ENCODE peak calls at places on chromosomes 1 and 21, in ten cellular contexts. Z is foreskin keratinocyte, N is endodermal cell, J is MM.1S, T is brain microvascular endothelial cell, O is astrocyte, U is lower lobe of right lung, F is WERI-Rb-1, A is RWPE1, Y is heart right ventricle. C is an unnamed sample.

GRCh38 chr1:23609971-23610370 is 50.7 kb upstream of the ID3 start:
- DNase-seq in Z (no peak), N (no peak), J (no peak), T (no peak), O (no peak), U (no peak), F (no peak), A (no peak), Y (no peak), C (no peak)

GRCh38 chr1:3530086-3530930 is 75.8 kb downstream of the ARHGEF16 start:
- DNase-seq in Z (peak), N (peak), J (no peak), T (no peak), O (no peak), U (no peak), F (peak), A (peak), Y (no peak), C (no peak)

GRCh38 chr1:208219659-208220282 is 24.4 kb downstream of the PLXNA2 start:
- DNase-seq in Z (peak), N (peak), J (no peak), T (peak), O (peak), U (peak), F (no peak), A (peak), Y (peak), C (no peak)

GRCh38 chr1:244391761-244392160 is 59.9 kb downstream of the ADSS2 start:
- DNase-seq in Z (peak), N (no peak), J (no peak), T (no peak), O (peak), U (no peak), F (no peak), A (peak), Y (no peak), C (no peak)

GRCh38 chr1:216430744-216431143 is 7.5 kb upstream of the USH2A start:
- DNase-seq in Z (no peak), N (no peak), J (no peak), T (no peak), O (no peak), U (no peak), F (no peak), A (no peak), Y (no peak), C (no peak)

GRCh38 chr1:108140177-108140576 is 60.0 kb downstream of the SLC25A24 start:
- DNase-seq in Z (no peak), N (no peak), J (no peak), T (no peak), O (no peak), U (no peak), F (no peak), A (no peak), Y (no peak), C (no peak)

GRCh38 chr1:152506899-152507498 is 3.6 kb upstream of the LCE5A start:
- DNase-seq in Z (peak), N (no peak), J (no peak), T (no peak), O (no peak), U (no peak), F (no peak), A (peak), Y (no peak), C (peak)

GRCh38 chr1:196317535-196318522 is 290.4 kb downstream of the KCNT2 start:
- DNase-seq in Z (peak), N (peak), J (peak), T (peak), O (peak), U (no peak), F (peak), A (peak), Y (no peak), C (no peak)

GRCh38 chr21:32888971-32889370 is 117.4 kb upstream of the PAXBP1 start:
- DNase-seq in Z (no peak), N (no peak), J (no peak), T (no peak), O (peak), U (no peak), F (no peak), A (no peak), Y (no peak), C (no peak)

GRCh38 chr1:7644906-7645750 is 126.0 kb upstream of the VAMP3 start:
- DNase-seq in Z (no peak), N (no peak), J (peak), T (no peak), O (no peak), U (peak), F (peak), A (peak), Y (peak), C (no peak)

GRCh38 chr1:203173566-203173965 is 2.1 kb downstream of the MYBPH start:
- DNase-seq in Z (no peak), N (no peak), J (no peak), T (no peak), O (no peak), U (no peak), F (peak), A (no peak), Y (no peak), C (no peak)

GRCh38 chr1:10208537-10208936 is 1.8 kb upstream of the KIF1B start:
- DNase-seq in Z (no peak), N (no peak), J (no peak), T (no peak), O (no peak), U (peak), F (no peak), A (no peak), Y (no peak), C (no peak)

GRCh38 chr1:212413902-212414327 is 771 bp downstream of the PACC1 start:
- DNase-seq in Z (peak), N (no peak), J (no peak), T (no peak), O (no peak), U (no peak), F (no peak), A (peak), Y (no peak), C (no peak)

GRCh38 chr1:203703586-203703985 is 61.4 kb upstream of the LAX1 start:
- DNase-seq in Z (no peak), N (no peak), J (no peak), T (no peak), O (no peak), U (no peak), F (no peak), A (no peak), Y (no peak), C (no peak)

GRCh38 chr21:32319012-32319411 is 20.4 kb downstream of the MRAP start:
- DNase-seq in Z (no peak), N (peak), J (no peak), T (no peak), O (no peak), U (no peak), F (no peak), A (no peak), Y (no peak), C (no peak)

GRCh38 chr1:223714849-223715709 is 2.7 kb downstream of the CAPN2 start:
- DNase-seq in Z (peak), N (peak), J (no peak), T (peak), O (peak), U (peak), F (peak), A (peak), Y (no peak), C (peak)

GRCh38 chr1:16189003-16189402 is 23.4 kb downstream of the ARHGEF19 start:
- DNase-seq in Z (peak), N (no peak), J (no peak), T (no peak), O (no peak), U (no peak), F (no peak), A (peak), Y (no peak), C (no peak)

GRCh38 chr1:22053018-22053860 is 730 bp downstream of the CDC42 start:
- DNase-seq in Z (peak), N (peak), J (peak), T (peak), O (peak), U (peak), F (peak), A (no peak), Y (peak), C (no peak)

GRCh38 chr1:7783178-7783711 is 846 bp upstream of the PER3 start:
- DNase-seq in Z (no peak), N (peak), J (peak), T (peak), O (peak), U (peak), F (peak), A (peak), Y (peak), C (no peak)

GRCh38 chr1:221543529-221544120 is 198.3 kb downstream of the DUSP10 start:
- DNase-seq in Z (peak), N (peak), J (no peak), T (peak), O (peak), U (no peak), F (no peak), A (peak), Y (no peak), C (no peak)

GRCh38 chr1:85184245-85184644 is 16.6 kb downstream of the SYDE2 start:
- DNase-seq in Z (no peak), N (no peak), J (no peak), T (no peak), O (no peak), U (no peak), F (no peak), A (no peak), Y (no peak), C (no peak)

GRCh38 chr1:201696217-201696761 is 132.7 kb upstream of the IPO9 start:
- DNase-seq in Z (peak), N (no peak), J (no peak), T (peak), O (peak), U (no peak), F (peak), A (peak), Y (peak), C (no peak)

GRCh38 chr1:204869097-204869496 is 1.6 kb upstream of the NFASC start:
- DNase-seq in Z (no peak), N (no peak), J (no peak), T (no peak), O (no peak), U (no peak), F (no peak), A (no peak), Y (no peak), C (no peak)

GRCh38 chr1:66599899-66600737 is 66.2 kb downstream of the SGIP1 start:
- DNase-seq in Z (no peak), N (no peak), J (no peak), T (no peak), O (no peak), U (no peak), F (no peak), A (no peak), Y (no peak), C (no peak)

GRCh38 chr1:15617874-15618684 is 821 bp downstream of the DDI2 start:
- DNase-seq in Z (peak), N (peak), J (peak), T (no peak), O (no peak), U (peak), F (peak), A (no peak), Y (no peak), C (peak)

GRCh38 chr1:51520700-51521248 is 1.7 kb upstream of the EPS15 start:
- DNase-seq in Z (peak), N (no peak), J (no peak), T (no peak), O (no peak), U (no peak), F (no peak), A (no peak), Y (no peak), C (no peak)

GRCh38 chr1:227169322-227169721 is 149.0 kb downstream of the CDC42BPA start:
- DNase-seq in Z (no peak), N (no peak), J (no peak), T (no peak), O (no peak), U (no peak), F (no peak), A (no peak), Y (no peak), C (no peak)

GRCh38 chr1:218101409-218101808 is 183.7 kb upstream of the RRP15 start:
- DNase-seq in Z (no peak), N (no peak), J (no peak), T (no peak), O (no peak), U (no peak), F (no peak), A (no peak), Y (no peak), C (no peak)

GRCh38 chr1:104636581-104636980 is 886.9 kb downstream of the AMY1C start:
- DNase-seq in Z (peak), N (no peak), J (no peak), T (no peak), O (no peak), U (no peak), F (no peak), A (peak), Y (no peak), C (no peak)

GRCh38 chr1:160797861-160798273 is 1.9 kb downstream of the LY9 start:
- DNase-seq in Z (peak), N (no peak), J (peak), T (no peak), O (no peak), U (no peak), F (no peak), A (no peak), Y (no peak), C (peak)

GRCh38 chr1:236307437-236307836 is 25.7 kb upstream of the ERO1B start:
- DNase-seq in Z (no peak), N (no peak), J (no peak), T (no peak), O (no peak), U (no peak), F (no peak), A (no peak), Y (no peak), C (no peak)

GRCh38 chr1:89198081-89198480 is 661 bp downstream of the GBP4 start:
- DNase-seq in Z (no peak), N (peak), J (no peak), T (no peak), O (no peak), U (no peak), F (no peak), A (no peak), Y (no peak), C (no peak)

GRCh38 chr21:43923391-43923790 is 58.4 kb downstream of the AGPAT3 start:
- DNase-seq in Z (no peak), N (no peak), J (no peak), T (no peak), O (no peak), U (no peak), F (no peak), A (no peak), Y (no peak), C (no peak)

GRCh38 chr1:205512059-205513045 is 7.9 kb downstream of the CDK18 start:
- DNase-seq in Z (no peak), N (no peak), J (no peak), T (no peak), O (peak), U (no peak), F (no peak), A (no peak), Y (peak), C (no peak)

GRCh38 chr1:93997756-93998155 is 88.5 kb upstream of the GCLM start:
- DNase-seq in Z (no peak), N (no peak), J (no peak), T (no peak), O (no peak), U (no peak), F (no peak), A (no peak), Y (no peak), C (no peak)

GRCh38 chr1:9816199-9816598 is 7.6 kb downstream of the CLSTN1 start:
- DNase-seq in Z (no peak), N (no peak), J (no peak), T (no peak), O (no peak), U (no peak), F (no peak), A (no peak), Y (no peak), C (no peak)

GRCh38 chr1:54465351-54465811 is 59.2 kb upstream of the SSBP3 start:
- DNase-seq in Z (no peak), N (no peak), J (no peak), T (no peak), O (no peak), U (no peak), F (no peak), A (no peak), Y (no peak), C (no peak)

GRCh38 chr1:54464477-54465146 is 58.4 kb upstream of the SSBP3 start:
- DNase-seq in Z (no peak), N (peak), J (peak), T (no peak), O (peak), U (no peak), F (no peak), A (no peak), Y (no peak), C (no peak)

GRCh38 chr1:54463259-54464030 is 57.3 kb upstream of the SSBP3 start:
- DNase-seq in Z (no peak), N (no peak), J (no peak), T (no peak), O (no peak), U (no peak), F (no peak), A (no peak), Y (no peak), C (no peak)

GRCh38 chr1:54462597-54463258 is 56.5 kb upstream of the SSBP3 start:
- DNase-seq in Z (no peak), N (no peak), J (no peak), T (no peak), O (no peak), U (no peak), F (no peak), A (no peak), Y (no peak), C (no peak)

GRCh38 chr1:54464031-54464476 is 57.9 kb upstream of the SSBP3 start:
- DNase-seq in Z (no peak), N (no peak), J (no peak), T (no peak), O (no peak), U (no peak), F (no peak), A (no peak), Y (no peak), C (no peak)
- H3K27ac ChIP-seq in Z (no peak), N (no peak), J (no peak), T (no peak), O (no peak), U (no peak), F (no peak), A (no peak), Y (peak), C (no peak)

GRCh38 chr21:35321322-35322200 is 272.5 kb upstream of the RUNX1 start:
- DNase-seq in Z (no peak), N (no peak), J (no peak), T (no peak), O (no peak), U (no peak), F (no peak), A (no peak), Y (no peak), C (no peak)

GRCh38 chr21:35324372-35325220 is 275.5 kb upstream of the RUNX1 start:
- DNase-seq in Z (peak), N (no peak), J (no peak), T (peak), O (peak), U (no peak), F (no peak), A (peak), Y (no peak), C (no peak)

GRCh38 chr21:35325953-35326352 is 276.9 kb upstream of the RUNX1 start:
- DNase-seq in Z (no peak), N (no peak), J (no peak), T (no peak), O (no peak), U (no peak), F (no peak), A (no peak), Y (no peak), C (no peak)

GRCh38 chr21:35326677-35327076 is 277.6 kb upstream of the RUNX1 start:
- DNase-seq in Z (no peak), N (no peak), J (no peak), T (no peak), O (no peak), U (no peak), F (no peak), A (no peak), Y (no peak), C (no peak)

DNA sequence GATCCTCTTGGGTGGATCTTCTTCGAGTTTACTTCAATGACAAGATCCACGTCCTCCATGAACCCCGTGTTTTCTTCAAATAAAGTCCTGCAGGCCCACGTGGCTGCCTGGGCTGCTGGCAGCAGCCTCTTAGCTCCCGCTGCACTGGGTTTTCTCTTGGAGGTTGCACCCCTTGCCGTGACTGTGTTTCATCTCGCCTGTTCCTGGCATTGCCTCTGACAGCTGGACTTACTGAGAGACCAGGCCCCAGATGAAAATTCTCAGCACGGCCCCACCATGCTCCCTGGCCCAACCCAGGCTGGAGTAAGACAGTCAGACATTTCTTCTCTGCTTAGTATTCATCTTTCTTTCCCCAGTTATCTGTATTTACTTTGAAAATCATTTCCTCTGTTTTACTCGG is 274.8 kb upstream of the RUNX1 start:
- DNase-seq in Z (no peak), N (no peak), J (no peak), T (no peak), O (no peak), U (no peak), F (no peak), A (no peak), Y (no peak), C (no peak)
- H3K27ac ChIP-seq in Z (no peak), N (no peak), J (no peak), T (peak), O (peak), U (peak), F (no peak), A (no peak), Y (peak), C (no peak)

DNA sequence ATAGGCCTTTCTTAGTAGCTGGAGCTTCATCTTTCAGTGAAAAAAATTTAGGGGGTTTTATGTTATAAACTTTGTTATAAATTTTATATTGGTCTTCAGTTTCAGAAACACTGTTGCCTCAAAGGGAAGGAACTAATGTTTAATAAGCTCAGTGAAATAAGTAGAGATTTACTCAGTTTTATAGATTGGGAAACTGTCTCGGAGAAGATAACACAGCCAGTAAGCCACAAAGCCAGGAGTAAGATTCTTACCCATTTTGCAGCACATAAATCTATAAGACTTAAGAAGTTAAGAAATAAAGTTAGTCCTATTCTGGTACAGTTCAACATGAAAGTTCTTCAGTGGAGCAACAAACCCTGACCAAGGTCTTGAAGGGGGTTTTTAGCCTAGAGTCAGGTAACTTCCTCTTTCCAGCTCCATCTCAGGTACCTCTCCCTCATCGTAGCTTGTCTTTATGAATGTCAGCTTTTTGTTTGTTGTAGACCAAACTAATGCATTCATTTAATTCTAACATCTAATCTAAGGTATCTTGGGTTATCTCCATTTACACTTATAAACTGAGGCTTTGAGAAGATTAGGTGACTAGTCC is 3.3 kb downstream of the KPNA6 start:
- DNase-seq in Z (no peak), N (no peak), J (no peak), T (no peak), O (no peak), U (no peak), F (no peak), A (no peak), Y (no peak), C (no peak)
- H3K27ac ChIP-seq in Z (no peak), N (no peak), J (no peak), T (no peak), O (no peak), U (no peak), F (no peak), A (no peak), Y (no peak), C (no peak)

GRCh38 chr1:59967141-59967697 is 40.6 kb upstream of the CYP2J2 start:
- DNase-seq in Z (peak), N (no peak), J (no peak), T (no peak), O (peak), U (no peak), F (peak), A (no peak), Y (no peak), C (no peak)
- H3K27ac ChIP-seq in Z (no peak), N (peak), J (no peak), T (no peak), O (no peak), U (no peak), F (peak), A (no peak), Y (no peak), C (no peak)

DNA sequence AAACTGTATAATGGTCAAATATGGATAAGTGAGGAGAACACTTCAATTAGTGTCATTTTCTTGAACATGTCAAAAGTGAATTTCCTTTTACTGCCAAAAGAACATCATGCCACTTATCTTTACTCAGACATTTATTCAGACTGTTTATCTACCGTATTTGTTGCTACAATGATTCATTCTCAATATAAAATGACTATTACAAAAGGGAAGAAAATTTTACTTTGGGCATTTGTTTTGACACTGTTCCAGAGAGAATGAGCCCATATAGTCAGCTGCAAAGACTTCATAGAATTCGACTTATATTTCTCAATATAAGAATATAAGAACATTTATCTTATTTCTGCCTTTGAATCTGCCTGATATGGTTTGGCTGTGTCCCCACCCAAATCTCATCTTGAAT is 1699.1 kb downstream of the BRINP3 start:
- DNase-seq in Z (no peak), N (no peak), J (no peak), T (no peak), O (peak), U (no peak), F (no peak), A (no peak), Y (no peak), C (no peak)
- H3K27ac ChIP-seq in Z (no peak), N (no peak), J (no peak), T (no peak), O (no peak), U (no peak), F (no peak), A (no peak), Y (no peak), C (no peak)

GRCh38 chr1:2135425-2135824 is 59.1 kb downstream of the FAAP20 start:
- DNase-seq in Z (peak), N (no peak), J (no peak), T (peak), O (peak), U (peak), F (no peak), A (peak), Y (peak), C (peak)
- H3K27ac ChIP-seq in Z (peak), N (peak), J (no peak), T (peak), O (peak), U (peak), F (no peak), A (peak), Y (peak), C (peak)

GRCh38 chr1:109619405-109619654 is at the start of gene GNAT2:
- DNase-seq in Z (no peak), N (no peak), J (peak), T (no peak), O (no peak), U (no peak), F (no peak), A (no peak), Y (no peak), C (no peak)
- H3K27ac ChIP-seq in Z (peak), N (peak), J (peak), T (peak), O (peak), U (peak), F (peak), A (peak), Y (peak), C (peak)

C was measured in epithelial cell of prostate.